ENCODE peak calls at places on chromosomes 5 and 9, in seven cellular contexts. Y is HCT116, E is SK-N-SH, J is H1, P is HepG2, I is GM12878, B is K562. F is an unnamed sample.

GRCh38 chr5:56447232-56447631 is 214.1 kb upstream of the ANKRD55 start:
- DNase-seq in Y (no peak), E (no peak), J (no peak), P (peak; percentile 93), I (no peak), B (peak; percentile 8), F (no peak)

GRCh38 chr5:80216753-80217596 is 38.9 kb downstream of the SERINC5 start:
- DNase-seq in Y (no peak), E (no peak), J (no peak), P (no peak), I (no peak), B (no peak), F (no peak)

GRCh38 chr9:120043448-120043847 is 536.5 kb downstream of the CDK5RAP2 start:
- DNase-seq in Y (no peak), E (no peak), J (no peak), P (no peak), I (no peak), B (no peak), F (no peak)

GRCh38 chr9:13597427-13597826 is 317.9 kb upstream of the MPDZ start:
- DNase-seq in Y (no peak), E (no peak), J (no peak), P (no peak), I (no peak), B (no peak), F (no peak)

GRCh38 chr5:102911973-102912372 is 156.9 kb downstream of the PAM start:
- DNase-seq in Y (peak; percentile 61), E (no peak), J (no peak), P (no peak), I (no peak), B (no peak), F (no peak)

GRCh38 chr9:122190597-122191381 is 31.1 kb downstream of the MORN5 start:
- DNase-seq in Y (no peak), E (no peak), J (no peak), P (peak; percentile 52), I (no peak), B (no peak), F (no peak)

GRCh38 chr5:67156976-67157583 is 39.5 kb downstream of the CD180 start:
- DNase-seq in Y (peak; percentile 29), E (peak; percentile 57), J (no peak), P (peak; percentile 22), I (no peak), B (peak; percentile 43), F (no peak)

GRCh38 chr9:18920141-18920611 is 112.8 kb downstream of the SAXO1 start:
- DNase-seq in Y (no peak), E (no peak), J (no peak), P (no peak), I (no peak), B (no peak), F (no peak)

GRCh38 chr5:177362871-177363507 is 5.3 kb downstream of the RGS14 start:
- DNase-seq in Y (no peak), E (peak; percentile 89), J (no peak), P (no peak), I (no peak), B (peak; percentile 86), F (peak; percentile 13)

GRCh38 chr5:78829811-78830499 is 155.2 kb downstream of the ARSB start:
- DNase-seq in Y (no peak), E (peak; percentile 22), J (no peak), P (no peak), I (no peak), B (no peak), F (no peak)

GRCh38 chr9:128587453-128587852 is 35.1 kb downstream of the SPTAN1 start:
- DNase-seq in Y (no peak), E (no peak), J (no peak), P (no peak), I (peak; percentile 8), B (no peak), F (no peak)

GRCh38 chr5:144468542-144468941 is 297.9 kb downstream of the KCTD16 start:
- DNase-seq in Y (no peak), E (no peak), J (no peak), P (no peak), I (no peak), B (no peak), F (no peak)

GRCh38 chr5:140041492-140042421 is 1.3 kb downstream of the NRG2 start:
- DNase-seq in Y (no peak), E (peak; percentile 83), J (no peak), P (no peak), I (peak; percentile 36), B (no peak), F (no peak)

GRCh38 chr9:97518909-97519307 is 17.4 kb downstream of the TMOD1 start:
- DNase-seq in Y (no peak), E (no peak), J (no peak), P (no peak), I (no peak), B (peak; percentile 61), F (no peak)

GRCh38 chr9:97515662-97516061 is 14.2 kb downstream of the TMOD1 start:
- DNase-seq in Y (no peak), E (no peak), J (no peak), P (no peak), I (no peak), B (no peak), F (no peak)

GRCh38 chr9:97518166-97518908 is 16.9 kb downstream of the TMOD1 start:
- DNase-seq in Y (no peak), E (no peak), J (no peak), P (no peak), I (no peak), B (no peak), F (no peak)

GRCh38 chr9:97516111-97516510 is 14.6 kb downstream of the TMOD1 start:
- DNase-seq in Y (no peak), E (no peak), J (no peak), P (no peak), I (no peak), B (no peak), F (no peak)

DNA sequence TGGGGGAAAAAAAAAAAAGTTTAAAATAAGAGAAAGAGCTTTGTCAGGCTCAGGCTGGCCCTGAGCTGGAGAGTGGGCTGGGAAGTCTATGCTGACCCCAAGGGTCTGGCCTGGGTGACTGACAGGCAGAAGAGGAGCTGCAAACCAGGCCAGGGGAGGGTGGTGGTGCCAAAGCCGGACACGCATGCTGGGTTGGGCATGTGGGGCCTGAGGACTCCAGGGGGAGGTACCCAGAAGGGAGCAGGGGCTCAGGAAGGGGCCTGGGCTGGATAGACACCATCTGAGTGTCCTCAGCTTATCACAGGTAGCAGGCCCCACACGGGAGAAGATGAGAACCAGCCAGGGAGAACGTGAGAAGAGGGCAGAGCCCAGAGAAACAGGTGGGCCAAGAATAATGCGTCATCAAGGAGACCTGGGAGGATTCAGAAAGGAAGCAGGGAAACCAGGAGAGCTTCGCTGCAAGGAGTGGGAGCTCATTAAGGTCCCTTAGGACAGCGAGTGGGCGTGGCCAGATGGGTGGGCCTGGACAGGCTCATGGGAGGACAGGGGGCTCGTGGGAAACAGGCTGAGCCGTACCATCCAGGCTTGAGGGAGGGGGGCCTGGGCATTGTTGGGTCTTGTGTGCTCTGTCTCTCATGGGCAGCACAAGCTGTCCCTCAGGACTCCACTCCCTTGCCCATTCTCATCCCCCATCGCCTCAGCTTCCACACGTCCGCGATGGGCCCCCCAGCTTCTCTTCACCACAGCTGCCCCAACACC is 16.0 kb downstream of the TMOD1 start:
- DNase-seq in Y (no peak), E (no peak), J (no peak), P (no peak), I (no peak), B (no peak), F (no peak)
- H3K4me1 ChIP-seq in Y (no peaks in the 10 kb centered on the region), E (no peaks in the 10 kb centered on the region), J (no peaks in the 10 kb centered on the region), P (no peaks in the 10 kb centered on the region), I (peaks cover 14% of the 10 kb centered on the region), B (peaks cover 16% of the 10 kb centered on the region), F (peaks cover 3% of the 10 kb centered on the region)

DNA sequence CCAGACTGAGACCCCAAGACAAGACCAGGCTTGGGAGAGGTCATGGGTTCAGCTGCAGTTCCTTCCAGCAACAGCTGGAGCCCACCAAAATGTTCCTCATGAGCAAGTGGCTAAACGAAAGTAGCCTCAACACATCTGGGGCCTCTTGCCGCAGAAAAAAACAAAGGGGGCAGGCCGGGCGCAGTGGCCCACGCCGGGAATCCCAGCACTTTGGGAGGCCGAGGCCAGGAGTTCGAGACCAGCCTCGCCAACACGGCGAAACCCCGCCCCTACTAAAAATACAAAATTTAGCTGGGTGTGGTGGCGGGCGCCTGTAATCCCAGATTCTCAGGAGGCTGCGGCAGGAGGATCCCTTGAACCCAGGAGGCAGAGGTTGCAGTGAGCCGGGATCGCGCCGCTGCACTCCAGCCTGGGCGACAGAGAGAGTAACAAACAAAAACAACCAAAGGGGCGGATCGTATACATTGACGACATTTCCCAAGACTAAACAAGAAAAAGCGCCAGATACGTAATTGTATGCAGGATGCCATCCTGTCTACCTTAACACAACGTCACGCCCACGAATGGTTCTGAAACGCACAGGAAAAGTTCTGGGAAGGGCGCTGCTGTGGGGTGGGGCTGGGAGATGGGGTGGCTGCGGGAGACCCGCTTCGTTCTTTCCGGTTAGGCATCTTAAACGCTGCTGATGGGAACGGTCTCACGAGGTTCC is 1.7 kb downstream of the INPP5E start:
- DNase-seq in Y (no peak), E (no peak), J (no peak), P (no peak), I (no peak), B (no peak), F (no peak)
- TF ChIP-seq YY1 in Y (no peak), E (no peak), J (no peak), P (no peak), I (no peak), B (no peak), F (no peak)

GRCh38 chr9:136093331-136093986 is 1.6 kb downstream of the NACC2 start:
- DNase-seq in Y (no peak), E (peak; percentile 69), J (no peak), P (no peak), I (no peak), B (peak; percentile 80), F (no peak)
- H3K4me1 ChIP-seq in Y (peaks cover 34% of the 10 kb centered on the region), E (peaks cover 32% of the 10 kb centered on the region), J (peaks cover 28% of the 10 kb centered on the region), P (peaks cover 48% of the 10 kb centered on the region), I (peaks cover 8% of the 10 kb centered on the region), B (peaks cover 72% of the 10 kb centered on the region), F (peaks cover 46% of the 10 kb centered on the region)

GRCh38 chr5:77641963-77642589 is 3.6 kb upstream of the OTP start:
- DNase-seq in Y (no peak), E (peak; percentile 27), J (no peak), P (no peak), I (no peak), B (no peak), F (no peak)

GRCh38 chr5:77640577-77641396 is 2.3 kb upstream of the OTP start:
- DNase-seq in Y (no peak), E (peak; percentile 59), J (no peak), P (no peak), I (no peak), B (no peak), F (no peak)

GRCh38 chr5:77642915-77643653 is 4.6 kb upstream of the OTP start:
- DNase-seq in Y (no peak), E (peak; percentile 51), J (no peak), P (no peak), I (no peak), B (no peak), F (no peak)

GRCh38 chr5:77639624-77640023 is 1.1 kb upstream of the OTP start:
- DNase-seq in Y (no peak), E (no peak), J (no peak), P (no peak), I (no peak), B (no peak), F (no peak)

DNA sequence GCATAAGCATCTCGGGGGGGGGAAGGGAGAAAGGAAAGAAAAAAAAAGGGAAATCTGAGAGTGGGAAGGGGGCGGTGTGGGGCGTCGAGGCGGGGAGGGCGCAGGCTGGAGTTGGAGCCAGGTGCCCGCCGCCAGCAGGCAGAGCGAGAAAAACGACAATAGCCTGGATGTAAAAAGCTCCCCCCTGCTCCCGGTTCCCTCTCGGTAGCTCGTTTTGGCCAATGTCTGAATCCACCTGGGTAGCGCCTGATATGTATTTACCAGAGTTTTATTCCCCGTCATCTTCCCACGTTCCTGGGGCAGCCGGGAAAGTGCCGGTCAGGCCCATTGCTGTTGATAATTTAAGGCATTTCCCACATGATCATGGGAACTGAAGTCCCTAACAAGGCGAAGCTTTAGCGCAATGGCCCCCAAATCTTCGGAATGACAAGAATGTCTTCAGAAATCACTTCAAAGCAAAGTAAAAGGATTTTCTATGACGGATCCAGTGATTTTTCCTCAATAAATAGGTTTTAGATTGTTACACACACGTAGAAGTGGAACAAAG is 3.0 kb upstream of the OTP start:
- DNase-seq in Y (no peak), E (peak; percentile 40), J (no peak), P (no peak), I (no peak), B (no peak), F (no peak)
- TF ChIP-seq YY1 in Y (no peak), E (no peak), J (no peak), P (no peak), I (no peak), B (no peak), F (no peak)